ENCODE peak calls at places on chromosomes 2 and 18, in four cellular contexts. One of them, this sample, is unnamed.
A peak's percentile ranks its signal among the peaks of the same experiment; 100 is the strongest.

GRCh38 chr2:14540003-14540402 is 92.5 kb upstream of the LRATD1 start:
- DNase-seq in brain microvascular endothelial cell: no peak
- DNase-seq in RKO: no peak
- DNase-seq in activated T-cell treated with anti-CD3 and anti-CD28 coated beads for 24 hours: no peak
- DNase-seq in this sample: no peak

GRCh38 chr2:196640031-196640548 is 575 bp downstream of the CCDC150 start:
- DNase-seq in brain microvascular endothelial cell: no peak
- DNase-seq in RKO: no peak
- DNase-seq in activated T-cell treated with anti-CD3 and anti-CD28 coated beads for 24 hours: no peak
- DNase-seq in this sample: no peak

GRCh38 chr18:36043153-36043552 is 24.2 kb downstream of the RPRD1A start:
- DNase-seq in brain microvascular endothelial cell: no peak
- DNase-seq in RKO: no peak
- DNase-seq in activated T-cell treated with anti-CD3 and anti-CD28 coated beads for 24 hours: no peak
- DNase-seq in this sample: no peak

GRCh38 chr18:9101730-9102390 is 639 bp upstream of the NDUFV2 start:
- DNase-seq in brain microvascular endothelial cell: peak; percentile 71
- DNase-seq in RKO: peak; percentile 89
- DNase-seq in activated T-cell treated with anti-CD3 and anti-CD28 coated beads for 24 hours: no peak
- DNase-seq in this sample: no peak

GRCh38 chr2:74922592-74923227 is 35.7 kb upstream of the POLE4 start:
- DNase-seq in brain microvascular endothelial cell: no peak
- DNase-seq in RKO: no peak
- DNase-seq in activated T-cell treated with anti-CD3 and anti-CD28 coated beads for 24 hours: no peak
- DNase-seq in this sample: peak; percentile 20

GRCh38 chr2:228762565-228762964 is 508.5 kb downstream of the PID1 start:
- DNase-seq in brain microvascular endothelial cell: no peak
- DNase-seq in RKO: no peak
- DNase-seq in activated T-cell treated with anti-CD3 and anti-CD28 coated beads for 24 hours: no peak
- DNase-seq in this sample: no peak

GRCh38 chr2:181892795-181893435 is 1.4 kb downstream of the ITPRID2 start:
- DNase-seq in brain microvascular endothelial cell: no peak
- DNase-seq in RKO: peak; percentile 75
- DNase-seq in activated T-cell treated with anti-CD3 and anti-CD28 coated beads for 24 hours: no peak
- DNase-seq in this sample: no peak

GRCh38 chr2:71618327-71619113 is 165.2 kb downstream of the DYSF start:
- DNase-seq in brain microvascular endothelial cell: peak; percentile 16
- DNase-seq in RKO: no peak
- DNase-seq in activated T-cell treated with anti-CD3 and anti-CD28 coated beads for 24 hours: no peak
- DNase-seq in this sample: no peak

GRCh38 chr18:60182223-60182622 is 190.4 kb downstream of the MC4R start:
- DNase-seq in brain microvascular endothelial cell: no peak
- DNase-seq in RKO: no peak
- DNase-seq in activated T-cell treated with anti-CD3 and anti-CD28 coated beads for 24 hours: no peak
- DNase-seq in this sample: no peak

GRCh38 chr2:144020047-144020446 is 499.9 kb downstream of the ZEB2 start:
- DNase-seq in brain microvascular endothelial cell: no peak
- DNase-seq in RKO: no peak
- DNase-seq in activated T-cell treated with anti-CD3 and anti-CD28 coated beads for 24 hours: no peak
- DNase-seq in this sample: no peak